ENCODE peak calls at places on chromosomes 12 and 14, in five cellular contexts. P, N, E, D and C are unnamed samples.

GRCh38 chr14:69571879-69572633 is 2.6 kb downstream of the CCDC177 start:
- DNase-seq in D (peak; percentile 15), P (no peak), E (peak; percentile 27), N (no peak), C (peak; percentile 44)

GRCh38 chr14:63752449-63753169 is 24.7 kb upstream of the SGPP1 start:
- DNase-seq in D (peak; percentile 58), N (no peak), E (no peak), P (no peak), C (peak; percentile 7)

GRCh38 chr14:69400154-69400553 is 1.7 kb downstream of the SLC39A9 start:
- DNase-seq in D (no peak), E (no peak), P (no peak), N (no peak), C (no peak)

GRCh38 chr12:123095074-123095694 is 55.7 kb downstream of the PITPNM2 start:
- DNase-seq in D (no peak), E (no peak), P (no peak), N (no peak), C (no peak)

GRCh38 chr14:75191100-75191499 is 14.7 kb upstream of the TMED10 start:
- DNase-seq in N (no peak), E (no peak), P (no peak), D (no peak), C (no peak)

GRCh38 chr12:69579029-69579428 is 6.2 kb upstream of the CCT2 start:
- DNase-seq in E (no peak), N (no peak), P (no peak), D (no peak), C (no peak)

GRCh38 chr12:107490000-107490399 is 195.6 kb upstream of the PWP1 start:
- DNase-seq in N (no peak), D (no peak), P (no peak), E (no peak), C (no peak)

GRCh38 chr12:106978035-106978800 is 8.7 kb downstream of the MTERF2 start:
- DNase-seq in E (peak; percentile 78), P (no peak), D (no peak), N (no peak), C (peak; percentile 73)

GRCh38 chr12:111699-112591 is 45.4 kb downstream of the IQSEC3 start:
- DNase-seq in N (no peak), E (peak; percentile 43), P (no peak), D (no peak), C (no peak)

GRCh38 chr12:116508145-116509121 is 50.7 kb upstream of the MAP1LC3B2 start:
- DNase-seq in D (no peak), E (peak; percentile 39), P (no peak), N (no peak), C (peak; percentile 43)

GRCh38 chr14:104146651-104147345 is 8.4 kb downstream of the KIF26A start:
- DNase-seq in N (no peak), D (no peak), P (no peak), E (no peak), C (no peak)

GRCh38 chr12:80763874-80764273 is 47.2 kb downstream of the MYF5 start:
- DNase-seq in D (peak; percentile 66), P (no peak), N (no peak), E (no peak), C (peak; percentile 60)

DNA sequence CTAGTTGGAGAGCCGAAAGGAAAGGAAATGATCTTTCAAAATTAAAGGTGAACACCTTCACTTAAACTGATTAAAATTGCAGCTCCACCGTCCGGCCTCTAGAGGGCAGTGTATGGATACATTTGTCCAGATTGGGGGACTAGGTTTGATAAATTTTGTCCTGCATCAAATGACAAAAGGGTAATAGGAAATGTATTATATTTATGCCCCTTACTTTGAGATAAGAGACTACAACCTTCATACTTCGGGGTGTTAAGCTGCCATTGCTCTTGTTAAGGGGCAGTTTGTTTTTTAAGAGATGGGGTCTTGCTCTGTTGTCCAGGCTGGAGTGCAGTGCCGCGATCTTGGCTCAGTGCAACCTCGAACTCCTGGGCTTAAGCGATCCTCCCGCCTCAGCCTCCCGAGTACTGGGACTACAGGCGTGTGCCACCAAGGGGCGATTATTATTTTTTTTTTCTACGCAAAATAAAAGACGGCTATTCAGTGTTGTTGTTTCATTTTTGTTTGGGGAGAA is 818 bp upstream of the SUOX start:
- DNase-seq in D (peak; percentile 62), N (no peak), E (peak; percentile 67), P (peak; percentile 40), C (peak; percentile 70)
- H3K4me3 ChIP-seq in D (peak overlapping the region; percentile 68), N (peak overlapping the region; percentile 93), E (peak overlapping the region; percentile 58), P (peak overlapping the region; percentile 81), C (peak overlapping the region; percentile 93)

GRCh38 chr12:3904999-3905398 is 31.8 kb upstream of the PARP11 start:
- DNase-seq in N (no peak), E (no peak), D (no peak), P (no peak), C (no peak)

GRCh38 chr12:3901116-3901515 is 27.9 kb upstream of the PARP11 start:
- DNase-seq in E (no peak), D (no peak), P (no peak), N (no peak), C (no peak)

GRCh38 chr12:3905664-3906063 is 32.5 kb upstream of the PARP11 start:
- DNase-seq in P (no peak), N (no peak), E (no peak), D (no peak), C (no peak)
- H3K4me3 ChIP-seq in P (no peak overlapping the region), N (no peak overlapping the region), E (no peak overlapping the region), D (no peak overlapping the region), C (no peak overlapping the region)

GRCh38 chr12:2311001-2311778 is 258.4 kb downstream of the CACNA1C start:
- DNase-seq in P (peak; percentile 93), E (no peak), N (peak; percentile 84), D (peak; percentile 80), C (peak; percentile 86)

GRCh38 chr12:2306686-2307249 is 254.0 kb downstream of the CACNA1C start:
- DNase-seq in E (no peak), D (no peak), P (no peak), N (no peak), C (no peak)

GRCh38 chr12:2309647-2310046 is 256.9 kb downstream of the CACNA1C start:
- DNase-seq in N (no peak), D (no peak), E (no peak), P (no peak), C (no peak)

GRCh38 chr12:2306012-2306411 is 253.2 kb downstream of the CACNA1C start:
- DNase-seq in P (no peak), N (no peak), E (no peak), D (peak; percentile 38), C (no peak)

GRCh38 chr12:2307550-2307949 is 254.8 kb downstream of the CACNA1C start:
- DNase-seq in D (no peak), P (no peak), N (no peak), E (no peak), C (no peak)
- H3K4me3 ChIP-seq in D (no peak overlapping the region), P (no peak overlapping the region), N (no peak overlapping the region), E (no peak overlapping the region), C (no peak overlapping the region)

GRCh38 chr14:68141531-68142088 is 322.0 kb downstream of the RAD51B start:
- DNase-seq in N (no peak), P (no peak), D (peak; percentile 68), E (no peak), C (peak; percentile 54)

GRCh38 chr14:68140801-68141200 is 321.2 kb downstream of the RAD51B start:
- DNase-seq in N (no peak), E (no peak), D (no peak), P (no peak), C (no peak)

GRCh38 chr14:68139466-68140110 is 320.0 kb downstream of the RAD51B start:
- DNase-seq in N (no peak), D (no peak), E (no peak), P (no peak), C (peak; percentile 24)

GRCh38 chr14:68137704-68138619 is 318.4 kb downstream of the RAD51B start:
- DNase-seq in D (peak; percentile 95), N (peak; percentile 91), P (peak; percentile 96), E (peak; percentile 36), C (peak; percentile 98)

GRCh38 chr14:68140111-68140741 is 320.6 kb downstream of the RAD51B start:
- DNase-seq in E (peak; percentile 59), D (peak; percentile 99), N (peak; percentile 94), P (peak; percentile 100), C (peak; percentile 96)
- H3K4me3 ChIP-seq in E (no peak overlapping the region), D (no peak overlapping the region), N (no peak overlapping the region), P (no peak overlapping the region), C (peak overlapping the region; percentile 10)

GRCh38 chr14:92656306-92656705 is 92.1 kb downstream of the LGMN start:
- DNase-seq in P (no peak), D (no peak), E (no peak), N (no peak), C (no peak)
- H3K4me3 ChIP-seq in P (no peak overlapping the region), D (no peak overlapping the region), E (no peak overlapping the region), N (no peak overlapping the region), C (no peak overlapping the region)